ENCODE peak calls at places on chromosomes 16 and 17, in seven cellular contexts. F is transverse colon, V is SK-N-SH, R is stomach, I is suprapubic skin, L is vagina, A is endothelial cell of umbilical vein. P is an unnamed sample.

GRCh38 chr16:2008631-2009301 is 855 bp downstream of the ZNF598 start:
- DNase-seq in F (no peak), V (peak; percentile 61), R (no peak), I (no peak), L (no peak), A (peak; percentile 36), P (peak; percentile 83)

GRCh38 chr17:4393806-4394205 is 27.3 kb upstream of the UBE2G1 start:
- DNase-seq in F (no peak), V (no peak), R (no peak), I (no peak), L (no peak), A (no peak), P (no peak)

GRCh38 chr17:3920940-3921852 is 4.9 kb upstream of the P2RX1 start:
- DNase-seq in F (no peak), V (no peak), R (peak; percentile 72), I (no peak), L (no peak), A (no peak), P (no peak)

GRCh38 chr17:57089391-57089790 is 4.3 kb downstream of the AKAP1 start:
- DNase-seq in F (no peak), V (no peak), R (no peak), I (no peak), L (no peak), A (no peak), P (no peak)

GRCh38 chr17:3845361-3845753 is 689 bp downstream of the NCBP3 start:
- DNase-seq in F (peak; percentile 24), V (no peak), R (no peak), I (no peak), L (no peak), A (peak; percentile 39), P (no peak)

GRCh38 chr16:56931253-56931768 is 631 bp upstream of the HERPUD1 start:
- DNase-seq in F (peak; percentile 82), V (no peak), R (peak; percentile 46), I (no peak), L (peak; percentile 94), A (no peak), P (no peak)

GRCh38 chr16:23423496-23424049 is 29.4 kb downstream of the COG7 start:
- DNase-seq in F (peak; percentile 85), V (no peak), R (peak; percentile 83), I (peak; percentile 83), L (peak; percentile 96), A (peak; percentile 100), P (no peak)

GRCh38 chr16:23508589-23509440 is 1.5 kb downstream of the GGA2 start:
- DNase-seq in F (peak; percentile 34), V (no peak), R (no peak), I (no peak), L (no peak), A (peak; percentile 38), P (no peak)

GRCh38 chr16:29641561-29641960 is 21.5 kb upstream of the SPN start:
- DNase-seq in F (no peak), V (no peak), R (no peak), I (no peak), L (no peak), A (no peak), P (no peak)

GRCh38 chr17:40251576-40251975 is 32.5 kb downstream of the WIPF2 start:
- DNase-seq in F (peak; percentile 44), V (no peak), R (no peak), I (peak; percentile 26), L (no peak), A (peak; percentile 88), P (no peak)

GRCh38 chr17:39181303-39181702 is 15.3 kb upstream of the ARL5C start:
- DNase-seq in F (no peak), V (no peak), R (no peak), I (no peak), L (no peak), A (no peak), P (no peak)

GRCh38 chr17:36937961-36938565 is 788 bp downstream of the LHX1 start:
- DNase-seq in F (no peak), V (peak; percentile 69), R (no peak), I (no peak), L (no peak), A (peak; percentile 33), P (no peak)

GRCh38 chr16:88894681-88895300 is 28.3 kb upstream of the PABPN1L start:
- DNase-seq in F (no peak), V (no peak), R (no peak), I (no peak), L (no peak), A (no peak), P (peak; percentile 39)

GRCh38 chr17:42913527-42913926 is 12.9 kb downstream of the G6PC1 start:
- DNase-seq in F (no peak), V (no peak), R (no peak), I (no peak), L (no peak), A (no peak), P (no peak)

GRCh38 chr16:10385725-10386516 is at the start of gene ATF7IP2:
- DNase-seq in F (peak; percentile 86), V (peak; percentile 87), R (peak; percentile 89), I (peak; percentile 82), L (no peak), A (peak; percentile 95), P (peak; percentile 91)

GRCh38 chr17:40317345-40317873 is 8.4 kb downstream of the RARA start:
- DNase-seq in F (peak; percentile 71), V (peak; percentile 68), R (peak; percentile 50), I (peak; percentile 79), L (no peak), A (peak; percentile 76), P (peak; percentile 59)

GRCh38 chr17:57954421-57955182 is 610 bp downstream of the CUEDC1 start:
- DNase-seq in F (peak; percentile 66), V (peak; percentile 84), R (peak; percentile 50), I (peak; percentile 90), L (no peak), A (peak; percentile 34), P (peak; percentile 65)

GRCh38 chr16:78396673-78397072 is 297.2 kb downstream of the WWOX start:
- DNase-seq in F (no peak), V (no peak), R (no peak), I (no peak), L (no peak), A (no peak), P (no peak)

GRCh38 chr16:85567101-85567866 is 45.8 kb upstream of the GSE1 start:
- DNase-seq in F (peak; percentile 89), V (no peak), R (no peak), I (no peak), L (no peak), A (no peak), P (no peak)

GRCh38 chr16:24178496-24178895 is 77.6 kb upstream of the CACNG3 start:
- DNase-seq in F (no peak), V (no peak), R (no peak), I (no peak), L (no peak), A (no peak), P (no peak)

GRCh38 chr17:12958786-12959185 is 59.0 kb downstream of the ELAC2 start:
- DNase-seq in F (no peak), V (no peak), R (no peak), I (no peak), L (no peak), A (no peak), P (no peak)

GRCh38 chr17:58084317-58084981 is 1.2 kb downstream of the DYNLL2 start:
- DNase-seq in F (peak; percentile 47), V (peak; percentile 67), R (peak; percentile 61), I (no peak), L (no peak), A (peak; percentile 32), P (peak; percentile 60)

GRCh38 chr17:65000798-65001197 is 55.7 kb downstream of the GNA13 start:
- DNase-seq in F (no peak), V (no peak), R (no peak), I (no peak), L (peak; percentile 22), A (no peak), P (no peak)

GRCh38 chr17:65008877-65009276 is 47.7 kb downstream of the GNA13 start:
- DNase-seq in F (no peak), V (no peak), R (no peak), I (no peak), L (no peak), A (no peak), P (no peak)

GRCh38 chr17:65001409-65002045 is 55.0 kb downstream of the GNA13 start:
- DNase-seq in F (no peak), V (no peak), R (no peak), I (no peak), L (peak; percentile 67), A (no peak), P (no peak)

GRCh38 chr17:65009848-65010247 is 46.7 kb downstream of the GNA13 start:
- DNase-seq in F (no peak), V (no peak), R (no peak), I (no peak), L (no peak), A (no peak), P (no peak)

GRCh38 chr17:65005858-65006257 is 50.7 kb downstream of the GNA13 start:
- DNase-seq in F (no peak), V (no peak), R (no peak), I (no peak), L (no peak), A (no peak), P (no peak)
- H3K27ac ChIP-seq in F (no peak overlapping the region), V (no peak overlapping the region), R (no peak overlapping the region), I (no peak overlapping the region), L (no peak overlapping the region), A (no peak overlapping the region), P (no peak overlapping the region)

GRCh38 chr17:28270926-28271325 is 48.1 kb upstream of the TMEM97 start:
- DNase-seq in F (no peak), V (no peak), R (no peak), I (no peak), L (no peak), A (no peak), P (no peak)

GRCh38 chr17:28270055-28270454 is 48.9 kb upstream of the TMEM97 start:
- DNase-seq in F (no peak), V (no peak), R (no peak), I (peak; percentile 23), L (no peak), A (no peak), P (no peak)

GRCh38 chr17:28267720-28268609 is 51.0 kb upstream of the TMEM97 start:
- DNase-seq in F (no peak), V (no peak), R (peak; percentile 10), I (peak; percentile 53), L (no peak), A (no peak), P (no peak)

GRCh38 chr17:28271431-28271830 is 47.6 kb upstream of the TMEM97 start:
- DNase-seq in F (no peak), V (no peak), R (no peak), I (no peak), L (no peak), A (no peak), P (no peak)

GRCh38 chr17:28268610-28269313 is 50.2 kb upstream of the TMEM97 start:
- DNase-seq in F (no peak), V (no peak), R (no peak), I (peak; percentile 32), L (no peak), A (no peak), P (no peak)
- H3K9me3 ChIP-seq in F (peaks cover 3% of the 10 kb centered on the region), V (no peaks in the 10 kb centered on the region), R (no peaks in the 10 kb centered on the region), I (no peaks in the 10 kb centered on the region), L (no peaks in the 10 kb centered on the region), A (no peaks in the 10 kb centered on the region), P (peaks cover 5% of the 10 kb centered on the region)

GRCh38 chr17:48054238-48055185 is 6.4 kb downstream of the NFE2L1 start:
- DNase-seq in F (peak; percentile 35), V (peak; percentile 97), R (peak; percentile 53), I (no peak), L (no peak), A (no peak), P (peak; percentile 77)
- TF ChIP-seq POLR2AphosphoS5 in F (no peak), V (no peak), R (no peak), I (no peak), L (peak; percentile 25), A (no peak), P (no peak)

GRCh38 chr17:49647256-49647585 is 30.7 kb downstream of the SPOP start:
- DNase-seq in F (no peak), V (no peak), R (no peak), I (no peak), L (no peak), A (no peak), P (no peak)
- H3K27ac ChIP-seq in F (peak overlapping the region; percentile 84), V (no peak overlapping the region), R (peak overlapping the region; percentile 86), I (no peak overlapping the region), L (peak overlapping the region; percentile 78), A (no peak overlapping the region), P (peak overlapping the region; percentile 80)